ENCODE peak calls at places on chromosomes 3 and 15, in six cellular contexts. T, R, Z, X, D and L are unnamed samples.

GRCh38 chr3:192080336-192080735 is 619.4 kb downstream of the PYDC2 start:
- DNase-seq in T (no peak), R (no peak), Z (no peak), X (no peak), D (no peak), L (no peak)

GRCh38 chr3:62368705-62369475 is 4.5 kb downstream of the FEZF2 start:
- DNase-seq in T (no peak), R (no peak), Z (no peak), X (no peak), D (peak; percentile 48), L (no peak)

GRCh38 chr3:67601919-67602608 is 52.3 kb downstream of the SUCLG2 start:
- DNase-seq in T (no peak), R (no peak), Z (no peak), X (no peak), D (no peak), L (no peak)

GRCh38 chr3:55066406-55067128 is 138.7 kb upstream of the LRTM1 start:
- DNase-seq in T (no peak), R (no peak), Z (no peak), X (no peak), D (no peak), L (peak; percentile 9)

GRCh38 chr3:8651418-8652322 is 7.1 kb upstream of the SSUH2 start:
- DNase-seq in T (no peak), R (no peak), Z (no peak), X (no peak), D (no peak), L (no peak)

GRCh38 chr3:25144430-25144829 is 283.6 kb upstream of the RARB start:
- DNase-seq in T (no peak), R (no peak), Z (no peak), X (no peak), D (peak; percentile 7), L (no peak)

GRCh38 chr15:55873024-55873745 is 120.2 kb downstream of the NEDD4 start:
- DNase-seq in T (peak; percentile 17), R (peak; percentile 30), Z (no peak), X (no peak), D (no peak), L (no peak)

GRCh38 chr15:33094336-33094735 is 100.2 kb downstream of the FMN1 start:
- DNase-seq in T (peak; percentile 86), R (peak; percentile 50), Z (no peak), X (no peak), D (peak; percentile 33), L (no peak)

GRCh38 chr3:126494204-126494603 is 18.5 kb upstream of the ZXDC start:
- DNase-seq in T (no peak), R (peak; percentile 20), Z (peak; percentile 11), X (no peak), D (peak; percentile 80), L (peak; percentile 90)

GRCh38 chr3:39783730-39784129 is 25.7 kb upstream of the MYRIP start:
- DNase-seq in T (no peak), R (peak; percentile 5), Z (no peak), X (no peak), D (no peak), L (no peak)

GRCh38 chr3:193851941-193852674 is 259.1 kb downstream of the OPA1 start:
- DNase-seq in T (no peak), R (no peak), Z (no peak), X (no peak), D (no peak), L (peak; percentile 80)

GRCh38 chr3:142576792-142577191 is 1.7 kb downstream of the ATR start:
- DNase-seq in T (no peak), R (no peak), Z (no peak), X (no peak), D (no peak), L (no peak)

GRCh38 chr3:157354722-157355121 is 81.9 kb upstream of the PTX3 start:
- DNase-seq in T (peak; percentile 42), R (peak; percentile 49), Z (no peak), X (peak; percentile 24), D (peak; percentile 27), L (no peak)

GRCh38 chr15:50531763-50532162 is 14.7 kb downstream of the USP50 start:
- DNase-seq in T (no peak), R (no peak), Z (no peak), X (no peak), D (no peak), L (no peak)

GRCh38 chr3:21621396-21621695 is 129.7 kb downstream of the ZNF385D start:
- DNase-seq in T (peak; percentile 81), R (peak; percentile 43), Z (no peak), X (peak; percentile 4), D (peak; percentile 64), L (no peak)

GRCh38 chr3:102361013-102361412 is 73.8 kb upstream of the ZPLD1 start:
- DNase-seq in T (no peak), R (no peak), Z (no peak), X (no peak), D (no peak), L (no peak)

GRCh38 chr3:35664460-35664919 is 25.2 kb downstream of the ARPP21 start:
- DNase-seq in T (peak; percentile 45), R (peak; percentile 75), Z (peak; percentile 97), X (no peak), D (peak; percentile 9), L (peak; percentile 4)

GRCh38 chr15:41870689-41871081 is 23.2 kb downstream of the SPTBN5 start:
- DNase-seq in T (peak; percentile 80), R (peak; percentile 16), Z (no peak), X (no peak), D (no peak), L (peak; percentile 89)

GRCh38 chr15:40595219-40595618 is 1.2 kb downstream of the KNL1 start:
- DNase-seq in T (no peak), R (no peak), Z (no peak), X (no peak), D (peak; percentile 12), L (no peak)
- H3K4me3 ChIP-seq in T (peak overlapping the region; percentile 99), R (peak overlapping the region; percentile 82), Z (peak overlapping the region; percentile 85), X (peak overlapping the region; percentile 65), D (peak overlapping the region; percentile 93), L (peak overlapping the region; percentile 91)

GRCh38 chr3:128923607-128924385 is 44.4 kb downstream of the ACAD9 start:
- DNase-seq in T (no peak), R (no peak), Z (no peak), X (no peak), D (no peak), L (no peak)
- H3K9me3 ChIP-seq in T (no peaks in the 10 kb centered on the region), R (peaks cover 61% of the 10 kb centered on the region), Z (peaks cover 25% of the 10 kb centered on the region), X (peaks cover 16% of the 10 kb centered on the region), D (no peaks in the 10 kb centered on the region), L (peaks cover 41% of the 10 kb centered on the region)

GRCh38 chr15:75622505-75622904 is 3.0 kb downstream of the SNUPN start:
- DNase-seq in T (no peak), R (no peak), Z (no peak), X (no peak), D (no peak), L (no peak)

GRCh38 chr15:75620043-75620775 is 5.3 kb downstream of the SNUPN start:
- DNase-seq in T (peak; percentile 75), R (peak; percentile 76), Z (no peak), X (no peak), D (peak; percentile 82), L (peak; percentile 16)

GRCh38 chr15:75616766-75617165 is 8.8 kb downstream of the SNUPN start:
- DNase-seq in T (no peak), R (no peak), Z (no peak), X (no peak), D (no peak), L (no peak)

GRCh38 chr15:75625542-75626347 is at the start of gene SNUPN:
- DNase-seq in T (peak; percentile 93), R (peak; percentile 94), Z (peak; percentile 98), X (peak; percentile 98), D (peak; percentile 96), L (peak; percentile 96)

GRCh38 chr15:75620776-75621536 is 4.6 kb downstream of the SNUPN start:
- DNase-seq in T (peak; percentile 92), R (peak; percentile 54), Z (no peak), X (peak; percentile 41), D (peak; percentile 98), L (peak; percentile 91)
- H3K4me3 ChIP-seq in T (no peak overlapping the region), R (peak overlapping the region; percentile 77), Z (no peak overlapping the region), X (no peak overlapping the region), D (peak overlapping the region; percentile 66), L (peak overlapping the region; percentile 12)

GRCh38 chr3:110944782-110945181 is 126.8 kb upstream of the NECTIN3 start:
- DNase-seq in T (no peak), R (no peak), Z (no peak), X (no peak), D (no peak), L (no peak)

GRCh38 chr3:110946810-110947209 is 124.8 kb upstream of the NECTIN3 start:
- DNase-seq in T (no peak), R (no peak), Z (no peak), X (no peak), D (no peak), L (no peak)
- H3K9me3 ChIP-seq in T (no peaks in the 10 kb centered on the region), R (peaks cover 41% of the 10 kb centered on the region), Z (no peaks in the 10 kb centered on the region), X (peaks cover 48% of the 10 kb centered on the region), D (no peaks in the 10 kb centered on the region), L (peaks cover 18% of the 10 kb centered on the region)

GRCh38 chr3:10506696-10507095 is 1.3 kb upstream of the ATP2B2 start:
- DNase-seq in T (no peak), R (no peak), Z (no peak), X (no peak), D (no peak), L (no peak)
- H3K4me3 ChIP-seq in T (no peak overlapping the region), R (no peak overlapping the region), Z (no peak overlapping the region), X (no peak overlapping the region), D (no peak overlapping the region), L (no peak overlapping the region)

GRCh38 chr3:128922804-128923459 is 43.5 kb downstream of the ACAD9 start:
- DNase-seq in T (no peak), R (no peak), Z (no peak), X (no peak), D (no peak), L (no peak)
- H3K9me3 ChIP-seq in T (no peaks in the 10 kb centered on the region), R (peaks cover 60% of the 10 kb centered on the region), Z (peaks cover 25% of the 10 kb centered on the region), X (peaks cover 15% of the 10 kb centered on the region), D (no peaks in the 10 kb centered on the region), L (peaks cover 43% of the 10 kb centered on the region)

GRCh38 chr3:170701696-170702678 is 116.1 kb upstream of the SLC7A14 start:
- DNase-seq in T (no peak), R (no peak), Z (no peak), X (no peak), D (peak; percentile 20), L (no peak)

GRCh38 chr3:170699158-170700053 is 113.5 kb upstream of the SLC7A14 start:
- DNase-seq in T (no peak), R (no peak), Z (no peak), X (no peak), D (no peak), L (no peak)

GRCh38 chr3:170705136-170705535 is 119.3 kb upstream of the SLC7A14 start:
- DNase-seq in T (no peak), R (no peak), Z (no peak), X (no peak), D (no peak), L (no peak)

GRCh38 chr3:170700054-170700404 is 114.2 kb upstream of the SLC7A14 start:
- DNase-seq in T (no peak), R (no peak), Z (no peak), X (no peak), D (no peak), L (no peak)

GRCh38 chr3:170703121-170703588 is 117.3 kb upstream of the SLC7A14 start:
- DNase-seq in T (peak; percentile 80), R (peak; percentile 81), Z (no peak), X (no peak), D (peak; percentile 96), L (peak; percentile 77)
- H3K4me3 ChIP-seq in T (no peak overlapping the region), R (peak overlapping the region; percentile 24), Z (no peak overlapping the region), X (no peak overlapping the region), D (peak overlapping the region; percentile 9), L (no peak overlapping the region)